ENCODE peak calls at places on chromosome 5, in six cellular contexts. E is NT2/D1, X is HL-60, M is ovary, U is adrenal gland, S is psoas muscle. B is an unnamed sample.
A peak's percentile ranks its signal among the peaks of the same experiment; 100 is the strongest.

GRCh38 chr5:122152266-122152900 is 23.0 kb downstream of the ZNF474 start:
- DNase-seq in X (no peak), E (no peak), U (no peak), S (no peak), M (no peak), B (no peak)

GRCh38 chr5:147450596-147450995 is 59.3 kb downstream of the DPYSL3 start:
- DNase-seq in E (no peak), X (no peak), U (no peak), M (no peak), S (no peak), B (no peak)

GRCh38 chr5:143837306-143837848 is 25.4 kb downstream of the HMHB1 start:
- DNase-seq in X (no peak), E (no peak), U (no peak), M (no peak), S (no peak), B (no peak)

GRCh38 chr5:133439859-133440258 is 172.5 kb downstream of the FSTL4 start:
- DNase-seq in S (no peak), E (no peak), X (no peak), U (no peak), M (no peak), B (no peak)

GRCh38 chr5:94830520-94830919 is 212.1 kb downstream of the SLF1 start:
- DNase-seq in X (no peak), E (no peak), U (no peak), M (no peak), S (no peak), B (no peak)

GRCh38 chr5:94621763-94622162 is 3.3 kb downstream of the SLF1 start:
- DNase-seq in S (no peak), E (no peak), M (no peak), U (no peak), X (no peak), B (no peak)

GRCh38 chr5:2780421-2781171 is 29.1 kb upstream of the IRX2 start:
- DNase-seq in U (no peak), M (no peak), E (no peak), X (no peak), S (no peak), B (no peak)

GRCh38 chr5:13478831-13479465 is 465.5 kb downstream of the DNAH5 start:
- DNase-seq in E (peak; percentile 20), U (peak; percentile 66), M (no peak), X (peak; percentile 1), S (no peak), B (peak; percentile 6)

GRCh38 chr5:179906795-179907569 is 715 bp downstream of the TBC1D9B start:
- DNase-seq in M (no peak), E (no peak), S (peak; percentile 34), U (peak; percentile 70), X (no peak), B (no peak)

GRCh38 chr5:6319116-6319515 is 59.2 kb downstream of the MED10 start:
- DNase-seq in E (no peak), X (no peak), U (no peak), S (no peak), M (no peak), B (no peak)

GRCh38 chr5:72441094-72441723 is 66.0 kb downstream of the ZNF366 start:
- DNase-seq in M (no peak), X (no peak), E (no peak), U (no peak), S (no peak), B (no peak)

GRCh38 chr5:107831612-107832395 is 161.1 kb upstream of the EFNA5 start:
- DNase-seq in X (no peak), E (no peak), S (no peak), U (no peak), M (no peak), B (no peak)

GRCh38 chr5:107269256-107269655 is 401.5 kb downstream of the EFNA5 start:
- DNase-seq in U (no peak), S (no peak), M (no peak), E (no peak), X (no peak), B (no peak)

GRCh38 chr5:6251579-6252102 is 126.7 kb downstream of the MED10 start:
- DNase-seq in E (no peak), S (no peak), U (no peak), M (no peak), X (no peak), B (no peak)

GRCh38 chr5:98454407-98454806 is 319.1 kb upstream of the RGMB start:
- DNase-seq in X (no peak), M (no peak), U (no peak), E (no peak), S (no peak), B (no peak)

GRCh38 chr5:103866169-103866568 is 303.6 kb upstream of the NUDT12 start:
- DNase-seq in E (no peak), U (no peak), S (no peak), M (no peak), X (no peak), B (no peak)

GRCh38 chr5:174371600-174372094 is 326.1 kb downstream of the NSG2 start:
- DNase-seq in X (no peak), M (no peak), U (no peak), E (no peak), S (no peak), B (no peak)

GRCh38 chr5:147509710-147510651 is at the start of gene DPYSL3:
- DNase-seq in S (peak; percentile 81), X (no peak), E (no peak), U (peak; percentile 80), M (peak; percentile 84), B (no peak)

GRCh38 chr5:127959152-127959764 is 124.3 kb upstream of the SLC12A2 start:
- DNase-seq in E (no peak), X (no peak), U (peak; percentile 87), S (peak; percentile 57), M (peak; percentile 66), B (peak; percentile 43)

GRCh38 chr5:123182072-123182471 is 93.0 kb downstream of the PRDM6 start:
- DNase-seq in M (no peak), X (no peak), U (no peak), E (no peak), S (no peak), B (no peak)

GRCh38 chr5:176818391-176819098 is 8.2 kb downstream of the UNC5A start:
- DNase-seq in S (no peak), M (no peak), X (no peak), E (no peak), U (no peak), B (no peak)

GRCh38 chr5:176817864-176818377 is 7.6 kb downstream of the UNC5A start:
- DNase-seq in U (no peak), S (no peak), X (no peak), M (no peak), E (peak; percentile 40), B (no peak)

GRCh38 chr5:176816791-176817272 is 6.5 kb downstream of the UNC5A start:
- DNase-seq in S (no peak), X (no peak), M (no peak), U (no peak), E (no peak), B (no peak)

GRCh38 chr5:176816043-176816745 is 5.8 kb downstream of the UNC5A start:
- DNase-seq in S (no peak), M (no peak), X (no peak), E (no peak), U (no peak), B (no peak)

DNA sequence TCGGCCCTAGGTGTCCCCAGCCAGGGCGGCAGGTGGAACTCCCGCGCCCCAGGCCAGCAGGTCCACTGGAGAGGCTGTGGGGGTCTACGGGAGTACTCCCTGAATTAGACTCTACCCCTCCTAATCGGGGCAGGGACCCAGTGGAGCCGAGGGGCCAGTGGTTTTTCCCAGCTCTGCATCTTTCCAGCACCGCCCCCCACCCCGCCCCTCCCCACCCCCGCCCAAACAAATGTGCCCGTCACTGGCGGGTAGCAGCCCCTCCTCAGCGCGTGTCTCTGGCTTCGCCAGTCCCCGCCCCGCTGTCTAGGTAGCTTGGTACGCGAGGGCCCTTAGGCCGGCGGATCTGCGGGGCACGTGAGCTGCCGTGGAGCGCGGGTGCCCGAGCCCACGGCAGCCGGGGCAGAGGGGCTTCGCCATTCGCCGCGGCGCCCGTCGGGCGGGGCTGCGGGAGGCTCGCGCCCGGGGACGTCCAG is 7.0 kb downstream of the UNC5A start:
- DNase-seq in E (no peak), S (no peak), M (no peak), U (no peak), X (no peak), B (no peak)
- H3K4me3 ChIP-seq in E (peak overlapping the region; percentile 24), S (peak overlapping the region; percentile 46), M (no peak overlapping the region), U (no peak overlapping the region), X (no peak overlapping the region), B (peak overlapping the region; percentile 55)

DNA sequence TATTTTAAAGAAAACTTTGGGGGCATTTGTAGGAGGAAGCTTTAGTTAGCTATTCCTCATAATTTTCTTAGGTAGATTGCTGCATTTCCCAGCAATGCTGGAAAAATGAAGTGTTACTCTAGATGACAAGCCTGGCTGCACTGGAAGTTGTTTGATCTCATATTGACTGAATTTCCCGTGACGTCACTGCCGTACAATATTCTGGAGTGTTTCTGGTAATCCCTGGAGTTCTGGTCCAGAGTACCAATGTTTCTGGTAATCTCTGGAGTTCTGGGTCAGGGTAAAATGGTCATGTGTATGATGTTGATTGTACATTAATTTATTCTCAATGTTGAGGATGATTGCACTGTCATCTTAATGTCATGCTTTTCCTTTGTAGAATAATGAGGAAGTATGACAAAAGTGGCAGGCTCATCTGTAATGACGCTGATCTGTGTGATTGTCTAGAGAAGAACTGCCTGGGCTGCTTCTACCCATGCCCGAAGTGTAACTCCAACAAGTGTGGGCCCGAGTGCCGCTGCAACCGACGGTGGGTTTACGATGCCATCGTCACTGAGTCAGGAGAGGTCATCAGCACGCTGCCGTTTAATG is 26.2 kb downstream of the ARL14EPL start:
- DNase-seq in U (no peak), X (no peak), E (no peak), S (no peak), M (no peak), B (no peak)
- H3K4me3 ChIP-seq in U (no peak overlapping the region), X (no peak overlapping the region), E (no peak overlapping the region), S (no peak overlapping the region), M (no peak overlapping the region), B (no peak overlapping the region)

DNA sequence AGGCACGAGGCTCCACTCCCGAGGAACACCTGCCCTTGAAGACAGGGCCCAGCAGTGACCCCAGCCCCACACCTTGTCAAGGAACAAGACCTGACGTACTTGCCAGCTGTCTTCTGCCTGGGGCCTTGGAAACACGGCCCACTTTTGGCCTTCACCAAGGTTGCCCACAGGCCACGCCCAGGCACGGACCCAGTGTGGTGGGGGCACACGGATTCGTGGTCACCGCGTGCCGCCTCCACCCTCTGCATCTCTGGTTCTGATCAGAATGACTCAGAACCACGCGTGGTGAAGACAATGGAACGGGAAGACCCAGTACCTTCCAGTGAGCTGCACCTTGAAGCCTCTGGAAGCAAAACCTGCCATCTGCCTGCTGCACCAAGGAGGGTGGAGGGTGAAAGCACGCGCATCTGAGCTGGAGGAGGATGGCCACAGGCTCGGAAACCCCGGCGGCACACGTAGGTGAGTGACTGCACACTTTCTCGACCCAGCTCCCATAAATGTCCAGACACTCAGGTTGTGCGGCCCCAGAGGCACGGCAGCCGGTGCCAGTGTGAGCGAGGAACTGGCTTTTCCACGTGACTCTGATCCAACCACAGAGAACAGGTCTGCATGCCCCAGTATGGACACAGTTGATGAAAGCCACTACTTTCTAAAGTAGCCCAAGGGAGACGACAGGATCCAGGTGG is 36.5 kb downstream of the LPCAT1 start:
- DNase-seq in S (no peak), U (no peak), E (no peak), M (no peak), X (no peak), B (no peak)
- H3K4me3 ChIP-seq in S (no peak overlapping the region), U (no peak overlapping the region), E (no peak overlapping the region), M (no peak overlapping the region), X (no peak overlapping the region), B (no peak overlapping the region)

DNA sequence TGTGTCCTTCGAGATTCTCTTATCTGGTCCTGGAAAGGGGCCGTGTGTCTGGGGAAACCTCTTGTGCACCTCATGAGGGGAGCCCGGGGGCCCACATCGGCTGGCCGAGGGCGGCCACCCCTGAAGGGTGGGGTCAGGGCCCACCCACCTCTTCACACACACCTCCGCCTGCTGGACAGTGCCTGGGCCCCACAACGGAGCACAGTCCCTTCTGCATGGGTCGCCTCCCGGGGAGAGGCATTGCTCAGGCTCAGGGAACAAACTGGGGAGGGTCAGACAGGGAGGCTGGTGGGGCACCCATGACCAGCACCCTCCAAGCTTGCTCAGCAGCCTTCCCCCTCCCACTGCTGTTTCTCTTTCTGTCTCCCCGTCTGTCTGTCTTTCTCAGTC is 1.3 kb upstream of the LRRC14B start:
- DNase-seq in U (no peak), X (no peak), E (no peak), M (no peak), S (peak; percentile 11), B (no peak)
- H3K4me3 ChIP-seq in U (no peak overlapping the region), X (no peak overlapping the region), E (no peak overlapping the region), M (no peak overlapping the region), S (no peak overlapping the region), B (no peak overlapping the region)